ENCODE peak calls at places on chromosomes 4 and X, in six cellular contexts. U is A673, H is BE2C, J is pancreas, F is progenitor cell of endocrine pancreas, R is PC-3. O is an unnamed sample.

GRCh38 chr4:41728571-41728908 is 20.0 kb downstream of the PHOX2B start:
- DNase-seq in U (no peak), H (no peak), J (no peak), F (no peak), R (peak; percentile 21), O (no peak)

GRCh38 chr4:76588268-76588667 is 153.2 kb downstream of the SHROOM3 start:
- DNase-seq in U (no peak), H (no peak), J (no peak), F (no peak), R (no peak), O (no peak)

GRCh38 chr4:184190711-184191110 is 27.0 kb downstream of the ENPP6 start:
- DNase-seq in U (no peak), H (no peak), J (no peak), F (no peak), R (no peak), O (no peak)

GRCh38 chr4:176238819-176239218 is 30.2 kb downstream of the ASB5 start:
- DNase-seq in U (no peak), H (no peak), J (no peak), F (no peak), R (peak; percentile 11), O (no peak)

GRCh38 chr4:616911-617643 is 8.3 kb upstream of the PDE6B start:
- DNase-seq in U (no peak), H (no peak), J (no peak), F (no peak), R (no peak), O (no peak)

GRCh38 chrX:39899876-39900787 is 197.6 kb downstream of the BCOR start:
- DNase-seq in U (peak; percentile 53), H (no peak), J (peak; percentile 18), F (no peak), R (no peak), O (no peak)

GRCh38 chr4:105679186-105679585 is 29.3 kb downstream of the INTS12 start:
- DNase-seq in U (no peak), H (no peak), J (no peak), F (no peak), R (peak; percentile 65), O (no peak)

GRCh38 chrX:132834109-132834508 is 124.3 kb downstream of the HS6ST2 start:
- DNase-seq in U (no peak), H (no peak), J (no peak), F (no peak), R (no peak), O (no peak)

GRCh38 chr4:75484195-75484594 is 30.0 kb downstream of the RCHY1 start:
- DNase-seq in U (no peak), H (no peak), J (no peak), F (no peak), R (no peak), O (no peak)

GRCh38 chr4:160510925-160511324 is 1408.0 kb downstream of the RAPGEF2 start:
- DNase-seq in U (no peak), H (no peak), J (no peak), F (no peak), R (peak; percentile 47), O (no peak)

GRCh38 chr4:1416948-1417260 is 10.7 kb upstream of the NKX1-1 start:
- DNase-seq in U (no peak), H (no peak), J (peak; percentile 35), F (no peak), R (no peak), O (no peak)

GRCh38 chr4:42391981-42392380 is 5.3 kb upstream of the SHISA3 start:
- DNase-seq in U (peak; percentile 59), H (peak; percentile 77), J (no peak), F (no peak), R (no peak), O (no peak)

GRCh38 chr4:168515222-168516011 is 18.6 kb downstream of the PALLD start:
- DNase-seq in U (no peak), H (peak; percentile 54), J (peak; percentile 72), F (no peak), R (no peak), O (no peak)

GRCh38 chr4:121428721-121429120 is 47.9 kb upstream of the QRFPR start:
- DNase-seq in U (no peak), H (no peak), J (no peak), F (no peak), R (peak; percentile 39), O (no peak)

GRCh38 chrX:108020631-108021030 is 24.2 kb upstream of the VSIG1 start:
- DNase-seq in U (peak; percentile 15), H (no peak), J (no peak), F (no peak), R (peak; percentile 54), O (no peak)

GRCh38 chr4:170109586-170110289 is 20.0 kb upstream of the AADAT start:
- DNase-seq in U (peak; percentile 67), H (no peak), J (no peak), F (no peak), R (no peak), O (no peak)

GRCh38 chr4:150960079-150960478 is 55.0 kb downstream of the LRBA start:
- DNase-seq in U (peak; percentile 60), H (peak; percentile 42), J (no peak), F (no peak), R (peak; percentile 61), O (no peak)

GRCh38 chr4:140557831-140558435 is 10.8 kb downstream of the UCP1 start:
- DNase-seq in U (no peak), H (no peak), J (no peak), F (no peak), R (no peak), O (no peak)

GRCh38 chr4:76690091-76690905 is 207.6 kb downstream of the SOWAHB start:
- DNase-seq in U (peak; percentile 10), H (peak; percentile 74), J (no peak), F (no peak), R (peak; percentile 36), O (no peak)

GRCh38 chrX:109959356-109959871 is 43.5 kb upstream of the TMEM164 start:
- DNase-seq in U (no peak), H (no peak), J (no peak), F (no peak), R (peak; percentile 35), O (no peak)

GRCh38 chr4:4559596-4559995 is 17.7 kb upstream of the STX18 start:
- DNase-seq in U (no peak), H (no peak), J (no peak), F (no peak), R (peak; percentile 26), O (no peak)

GRCh38 chrX:54358424-54359211 is 772 bp upstream of the WNK3 start:
- DNase-seq in U (peak; percentile 71), H (peak; percentile 31), J (peak; percentile 61), F (peak; percentile 59), R (no peak), O (no peak)

GRCh38 chrX:19804168-19804567 is 83.2 kb downstream of the SH3KBP1 start:
- DNase-seq in U (no peak), H (no peak), J (no peak), F (no peak), R (no peak), O (no peak)

GRCh38 chr4:118814054-118814453 is 21.9 kb downstream of the SEC24D start:
- DNase-seq in U (no peak), H (no peak), J (no peak), F (no peak), R (no peak), O (no peak)

GRCh38 chrX:129247642-129248041 is 275.6 kb downstream of the SMARCA1 start:
- DNase-seq in U (no peak), H (no peak), J (no peak), F (no peak), R (no peak), O (no peak)

GRCh38 chr4:113682730-113683129 is 78.8 kb downstream of the CAMK2D start:
- DNase-seq in U (no peak), H (no peak), J (no peak), F (no peak), R (peak; percentile 70), O (no peak)

GRCh38 chr4:158945529-158946108 is 157.3 kb upstream of the RAPGEF2 start:
- DNase-seq in U (no peak), H (no peak), J (no peak), F (no peak), R (no peak), O (no peak)

GRCh38 chrX:66731398-66731797 is 92.5 kb upstream of the EDA2R start:
- DNase-seq in U (peak; percentile 35), H (no peak), J (no peak), F (no peak), R (peak; percentile 34), O (no peak)
- TF ChIP-seq CTCF in U (peak; percentile 51), H (no peak), J (no peak), F (peak; percentile 48), R (peak; percentile 42), O (peak; percentile 9)

GRCh38 chrX:136711147-136711546 is 63.2 kb downstream of the CD40LG start:
- DNase-seq in U (peak; percentile 49), H (peak; percentile 54), J (no peak), F (no peak), R (peak; percentile 69), O (no peak)
- TF ChIP-seq CTCF in U (peak; percentile 53), H (peak; percentile 59), J (no peak), F (no peak), R (peak; percentile 82), O (peak; percentile 25)

GRCh38 chr4:7167706-7168105 is 24.6 kb upstream of the SORCS2 start:
- DNase-seq in U (no peak), H (no peak), J (peak; percentile 23), F (no peak), R (peak; percentile 18), O (no peak)
- TF ChIP-seq CTCF in U (no peak), H (no peak), J (no peak), F (peak; percentile 44), R (no peak), O (no peak)

GRCh38 chr4:128758314-128758922 is 51.1 kb upstream of the JADE1 start:
- DNase-seq in U (no peak), H (no peak), J (no peak), F (no peak), R (no peak), O (no peak)

GRCh38 chr4:128757712-128758111 is 51.8 kb upstream of the JADE1 start:
- DNase-seq in U (no peak), H (no peak), J (no peak), F (no peak), R (no peak), O (no peak)
- TF ChIP-seq CTCF in U (no peak), H (no peak), J (no peak), F (no peak), R (no peak), O (no peak)

GRCh38 chrX:118644378-118644777 is 83.0 kb upstream of the IL13RA1 start:
- DNase-seq in U (peak; percentile 54), H (no peak), J (no peak), F (no peak), R (peak; percentile 60), O (no peak)
- TF ChIP-seq CTCF in U (peak; percentile 57), H (peak; percentile 39), J (no peak), F (peak; percentile 47), R (peak; percentile 78), O (no peak)

GRCh38 chr4:145180298-145181090 is at the start of gene OTUD4:
- DNase-seq in U (peak; percentile 97), H (peak; percentile 97), J (peak; percentile 97), F (peak; percentile 93), R (peak; percentile 96), O (peak; percentile 88)
- TF ChIP-seq CTCF in U (peak; percentile 38), H (no peak), J (no peak), F (peak; percentile 31), R (no peak), O (peak; percentile 26)

O was measured in GM12864.